ENCODE peak calls at places on chromosome 18, in ten cellular contexts. U, D, B, O, P, J, T, N, I and X are unnamed samples.

GRCh38 chr18:49949991-49950395 is 136.7 kb upstream of the ACAA2 start:
- DNase-seq in P (no peak), I (peak; percentile 38), T (no peak), O (no peak), U (no peak), D (no peak), B (no peak), N (no peak), J (no peak), X (no peak)

GRCh38 chr18:37395631-37396030 is 170.0 kb downstream of the CELF4 start:
- DNase-seq in I (no peak), O (no peak), B (no peak), T (no peak), D (no peak), N (no peak), J (no peak), U (no peak), P (no peak), X (no peak)

GRCh38 chr18:70382032-70382431 is 93.2 kb downstream of the SOCS6 start:
- DNase-seq in O (no peak), B (no peak), D (no peak), T (peak; percentile 53), I (no peak), U (no peak), N (peak; percentile 5), P (no peak), J (no peak), X (no peak)

GRCh38 chr18:8871484-8871883 is 166.1 kb downstream of the MTCL1 start:
- DNase-seq in U (no peak), T (no peak), I (no peak), O (no peak), B (no peak), N (no peak), D (no peak), P (no peak), J (no peak), X (no peak)

GRCh38 chr18:79587298-79588125 is 92.1 kb upstream of the CTDP1 start:
- DNase-seq in D (no peak), P (peak; percentile 25), O (no peak), U (no peak), T (peak; percentile 35), I (no peak), J (no peak), N (no peak), B (no peak), X (no peak)

GRCh38 chr18:9441061-9441460 is 34.3 kb upstream of the RALBP1 start:
- DNase-seq in P (no peak), T (no peak), I (no peak), U (no peak), D (no peak), N (no peak), O (no peak), J (no peak), B (no peak), X (no peak)

GRCh38 chr18:77127769-77128671 is 4.6 kb downstream of the MBP start:
- DNase-seq in J (no peak), U (peak; percentile 81), D (peak; percentile 40), T (no peak), O (peak; percentile 24), I (peak; percentile 69), P (peak; percentile 69), B (peak; percentile 89), N (no peak), X (peak; percentile 65)

GRCh38 chr18:47883771-47884413 is 46.6 kb downstream of the SMAD2 start:
- DNase-seq in J (no peak), P (no peak), T (no peak), O (no peak), N (no peak), B (peak; percentile 76), D (no peak), I (no peak), U (peak; percentile 32), X (no peak)

GRCh38 chr18:61870151-61870550 is 22.7 kb downstream of the RNF152 start:
- DNase-seq in I (no peak), P (no peak), B (peak; percentile 92), O (no peak), D (no peak), U (peak; percentile 46), J (no peak), T (no peak), N (no peak), X (no peak)

GRCh38 chr18:46160050-46160798 is 56.0 kb downstream of the HAUS1 start:
- DNase-seq in I (no peak), D (no peak), T (no peak), P (no peak), N (no peak), O (no peak), U (no peak), J (no peak), B (no peak), X (no peak)

GRCh38 chr18:623760-624620 is 27.2 kb downstream of the CLUL1 start:
- DNase-seq in J (peak; percentile 41), N (peak; percentile 58), B (peak; percentile 78), P (peak; percentile 71), U (peak; percentile 58), I (peak; percentile 30), T (peak; percentile 68), D (peak; percentile 61), O (peak; percentile 69), X (peak; percentile 7)

GRCh38 chr18:49362431-49362830 is 98.0 kb downstream of the DYM start:
- DNase-seq in T (no peak), O (no peak), N (no peak), P (no peak), U (no peak), B (peak; percentile 7), I (no peak), D (no peak), J (no peak), X (no peak)

GRCh38 chr18:79815657-79816056 is 17.9 kb downstream of the KCNG2 start:
- DNase-seq in T (no peak), D (no peak), U (no peak), N (no peak), P (no peak), O (no peak), B (no peak), I (no peak), J (no peak), X (no peak)

GRCh38 chr18:21315741-21316187 is 73.7 kb downstream of the GREB1L start:
- DNase-seq in U (no peak), I (no peak), P (no peak), B (no peak), O (peak; percentile 44), D (no peak), J (no peak), N (no peak), T (no peak), X (no peak)

GRCh38 chr18:74832999-74833398 is 235.3 kb downstream of the ZNF407 start:
- DNase-seq in J (no peak), N (no peak), D (no peak), B (no peak), I (no peak), P (no peak), U (no peak), T (no peak), O (no peak), X (peak; percentile 59)

GRCh38 chr18:75244336-75244735 is 33.7 kb downstream of the TSHZ1 start:
- DNase-seq in U (no peak), I (no peak), D (peak; percentile 50), O (no peak), B (no peak), N (no peak), J (no peak), P (no peak), T (no peak), X (no peak)

GRCh38 chr18:68428026-68428425 is 286.9 kb downstream of the TMX3 start:
- DNase-seq in O (no peak), N (no peak), I (no peak), P (no peak), D (no peak), T (no peak), J (no peak), B (peak; percentile 93), U (peak; percentile 63), X (no peak)

GRCh38 chr18:79200546-79201268 is 131.5 kb downstream of the ATP9B start:
- DNase-seq in J (peak; percentile 18), U (no peak), I (no peak), O (peak; percentile 53), D (peak; percentile 7), N (no peak), P (peak; percentile 63), T (peak; percentile 68), B (peak; percentile 25), X (no peak)

GRCh38 chr18:12779043-12779442 is 76.2 kb downstream of the PSMG2 start:
- DNase-seq in D (no peak), U (no peak), T (no peak), O (no peak), P (no peak), I (no peak), B (no peak), J (no peak), N (no peak), X (no peak)

GRCh38 chr18:11850821-11851155 is 425 bp upstream of the CHMP1B start:
- DNase-seq in O (no peak), U (no peak), I (no peak), P (no peak), T (no peak), N (no peak), J (no peak), B (no peak), D (no peak), X (no peak)

GRCh38 chr18:45785015-45785597 is 40.4 kb upstream of the SIGLEC15 start:
- DNase-seq in P (no peak), I (no peak), B (peak; percentile 52), N (no peak), D (no peak), U (no peak), T (no peak), J (no peak), O (no peak), X (no peak)

GRCh38 chr18:42892181-42892580 is 223.3 kb downstream of the RIT2 start:
- DNase-seq in J (no peak), U (no peak), T (no peak), I (no peak), D (no peak), P (no peak), O (no peak), N (no peak), B (no peak), X (no peak)